ENCODE peak calls at places on chromosomes 5 and 9, in six cellular contexts. A is fibroblast of pulmonary artery, S is tibial artery, J is esophagus muscularis mucosa, F is adrenal gland, I is astrocyte. P is an unnamed sample.

GRCh38 chr5:172952034-172952511 is 7.2 kb upstream of the RPL26L1 start:
- DNase-seq in A (no peak), S (no peak), J (no peak), F (no peak), I (peak; percentile 71), P (peak; percentile 90)

GRCh38 chr5:52007230-52007858 is 624.1 kb downstream of the ISL1 start:
- DNase-seq in A (peak; percentile 50), S (no peak), J (no peak), F (no peak), I (peak; percentile 3), P (peak; percentile 40)

GRCh38 chr9:95901506-95901905 is 26.0 kb downstream of the ERCC6L2 start:
- DNase-seq in A (no peak), S (no peak), J (no peak), F (no peak), I (no peak), P (no peak)

GRCh38 chr5:76403713-76403962 is 553 bp downstream of the IQGAP2 start:
- DNase-seq in A (no peak), S (no peak), J (no peak), F (no peak), I (no peak), P (no peak)

GRCh38 chr5:54180616-54181015 is 129.8 kb downstream of the ARL15 start:
- DNase-seq in A (peak; percentile 23), S (no peak), J (no peak), F (no peak), I (peak; percentile 19), P (peak; percentile 92)

GRCh38 chr5:169701910-169702451 is 64.9 kb downstream of the DOCK2 start:
- DNase-seq in A (peak; percentile 73), S (no peak), J (no peak), F (no peak), I (no peak), P (peak; percentile 63)

GRCh38 chr5:145347026-145347616 is 488.0 kb downstream of the PRELID2 start:
- DNase-seq in A (peak; percentile 74), S (no peak), J (no peak), F (no peak), I (peak; percentile 41), P (peak; percentile 59)

GRCh38 chr5:81046041-81046440 is 85.9 kb downstream of the RASGRF2 start:
- DNase-seq in A (no peak), S (no peak), J (no peak), F (no peak), I (no peak), P (no peak)

GRCh38 chr9:93188426-93189368 is 4.8 kb downstream of the WNK2 start:
- DNase-seq in A (no peak), S (no peak), J (no peak), F (no peak), I (no peak), P (no peak)

GRCh38 chr5:72223371-72223770 is 96.7 kb downstream of the MRPS27 start:
- DNase-seq in A (no peak), S (no peak), J (no peak), F (no peak), I (no peak), P (no peak)

GRCh38 chr9:134059661-134060395 is 8.0 kb downstream of the BRD3 start:
- DNase-seq in A (no peak), S (peak; percentile 67), J (no peak), F (peak; percentile 39), I (no peak), P (no peak)

GRCh38 chr5:94288937-94289336 is 329.5 kb downstream of the KIAA0825 start:
- DNase-seq in A (peak; percentile 27), S (no peak), J (no peak), F (no peak), I (peak; percentile 64), P (peak; percentile 75)

GRCh38 chr5:64635056-64635686 is 55.1 kb upstream of the SHISAL2B start:
- DNase-seq in A (peak; percentile 68), S (no peak), J (no peak), F (no peak), I (peak; percentile 4), P (peak; percentile 24)

GRCh38 chr5:148791334-148791667 is 35.1 kb upstream of the ADRB2 start:
- DNase-seq in A (no peak), S (no peak), J (no peak), F (no peak), I (peak; percentile 62), P (peak; percentile 32)

GRCh38 chr9:68507098-68507795 is 33.4 kb downstream of the TMEM252 start:
- DNase-seq in A (peak; percentile 44), S (no peak), J (no peak), F (no peak), I (no peak), P (peak; percentile 31)

GRCh38 chr9:90613502-90613901 is 29.1 kb downstream of the DIRAS2 start:
- DNase-seq in A (no peak), S (no peak), J (no peak), F (no peak), I (no peak), P (no peak)

GRCh38 chr9:6960777-6961176 is 203.0 kb downstream of the KDM4C start:
- DNase-seq in A (no peak), S (no peak), J (no peak), F (no peak), I (no peak), P (no peak)

GRCh38 chr5:28014779-28015178 is 976.4 kb upstream of the CDH9 start:
- DNase-seq in A (peak; percentile 29), S (no peak), J (no peak), F (no peak), I (no peak), P (no peak)

GRCh38 chr9:89786650-89787049 is 181.8 kb downstream of the GADD45G start:
- DNase-seq in A (peak; percentile 25), S (no peak), J (no peak), F (no peak), I (no peak), P (no peak)

GRCh38 chr5:155728146-155728856 is 598.7 kb upstream of the SGCD start:
- DNase-seq in A (peak; percentile 15), S (no peak), J (no peak), F (peak; percentile 53), I (peak; percentile 47), P (peak; percentile 76)

GRCh38 chr5:14025566-14026276 is 81.2 kb upstream of the DNAH5 start:
- DNase-seq in A (no peak), S (no peak), J (peak; percentile 31), F (no peak), I (no peak), P (no peak)

GRCh38 chr9:110351009-110351467 is 13.4 kb upstream of the TXNDC8 start:
- DNase-seq in A (peak; percentile 68), S (no peak), J (no peak), F (no peak), I (peak; percentile 87), P (peak; percentile 81)

GRCh38 chr5:32020971-32021370 is 153.1 kb downstream of the GOLPH3 start:
- DNase-seq in A (no peak), S (no peak), J (no peak), F (no peak), I (no peak), P (no peak)

GRCh38 chr5:32020271-32020670 is 153.8 kb downstream of the GOLPH3 start:
- DNase-seq in A (no peak), S (no peak), J (no peak), F (no peak), I (no peak), P (no peak)

GRCh38 chr5:32017638-32018429 is 156.3 kb downstream of the GOLPH3 start:
- DNase-seq in A (peak; percentile 66), S (no peak), J (no peak), F (no peak), I (peak; percentile 49), P (peak; percentile 45)

GRCh38 chr5:32021771-32022170 is 152.3 kb downstream of the GOLPH3 start:
- DNase-seq in A (no peak), S (no peak), J (no peak), F (no peak), I (no peak), P (no peak)

DNA sequence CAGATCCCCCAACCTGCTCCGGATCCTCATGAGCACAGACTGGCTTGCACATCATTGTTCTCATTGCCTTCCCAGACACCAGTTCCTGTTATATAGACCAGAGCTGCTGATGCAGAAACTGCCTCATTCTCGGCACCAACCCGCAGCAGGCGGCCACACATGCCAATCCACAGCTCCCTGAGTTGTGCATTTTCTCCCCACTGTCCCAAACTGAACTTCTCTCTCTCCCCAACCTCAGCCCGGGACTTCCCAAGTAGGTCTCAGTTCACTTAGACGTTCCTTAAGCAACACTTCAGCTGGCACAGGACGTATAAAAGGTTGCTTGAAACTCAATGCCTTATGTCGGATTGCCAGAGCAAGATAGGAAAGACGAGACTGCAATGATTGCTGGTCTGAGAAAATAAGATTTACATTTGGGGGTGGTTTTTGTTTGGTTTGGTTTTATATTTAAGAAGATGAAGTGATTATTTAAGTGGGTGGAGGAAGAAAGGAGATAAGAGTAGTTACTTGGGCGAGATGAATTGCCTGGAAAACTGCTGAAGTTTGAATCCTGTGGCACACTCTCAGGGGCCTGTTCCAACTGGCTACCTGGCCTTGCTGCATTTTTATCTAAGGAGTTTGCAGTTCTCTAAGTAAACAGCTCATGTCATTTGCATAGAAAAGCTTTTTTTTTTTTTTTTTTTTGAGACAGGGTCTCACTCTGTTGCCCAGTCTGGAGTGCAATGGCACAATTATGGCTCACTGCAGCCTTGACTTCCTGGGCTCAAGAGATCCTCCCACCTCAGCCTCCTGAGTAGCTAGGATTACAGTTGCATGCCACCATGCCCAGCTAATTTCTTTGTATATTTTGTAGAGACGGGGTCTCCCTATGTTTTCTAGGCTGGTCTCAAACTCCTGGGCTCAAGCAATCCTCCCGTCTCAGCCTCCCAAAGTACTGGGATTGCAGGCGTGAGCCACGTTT is 155.4 kb downstream of the GOLPH3 start:
- DNase-seq in A (no peak), S (no peak), J (no peak), F (no peak), I (peak; percentile 22), P (no peak)
- H3K4me3 ChIP-seq in A (no peak overlapping the region), S (no peak overlapping the region), J (no peak overlapping the region), F (no peak overlapping the region), I (no peak overlapping the region), P (no peak overlapping the region)

GRCh38 chr9:12813960-12814876 is 39.4 kb downstream of the LURAP1L start:
- DNase-seq in A (peak; percentile 98), S (peak; percentile 81), J (no peak), F (peak; percentile 87), I (peak; percentile 99), P (peak; percentile 99)
- TF ChIP-seq CTCF in A (peak; percentile 51), S (peak; percentile 58), J (peak; percentile 29), F (peak; percentile 66), I (peak; percentile 42), P (peak; percentile 57)

GRCh38 chr5:68932830-68933434 is 160.9 kb upstream of the SLC30A5 start:
- DNase-seq in A (no peak), S (no peak), J (no peak), F (no peak), I (no peak), P (no peak)
- H3K4me3 ChIP-seq in A (no peak overlapping the region), S (no peak overlapping the region), J (no peak overlapping the region), F (no peak overlapping the region), I (no peak overlapping the region), P (no peak overlapping the region)

DNA sequence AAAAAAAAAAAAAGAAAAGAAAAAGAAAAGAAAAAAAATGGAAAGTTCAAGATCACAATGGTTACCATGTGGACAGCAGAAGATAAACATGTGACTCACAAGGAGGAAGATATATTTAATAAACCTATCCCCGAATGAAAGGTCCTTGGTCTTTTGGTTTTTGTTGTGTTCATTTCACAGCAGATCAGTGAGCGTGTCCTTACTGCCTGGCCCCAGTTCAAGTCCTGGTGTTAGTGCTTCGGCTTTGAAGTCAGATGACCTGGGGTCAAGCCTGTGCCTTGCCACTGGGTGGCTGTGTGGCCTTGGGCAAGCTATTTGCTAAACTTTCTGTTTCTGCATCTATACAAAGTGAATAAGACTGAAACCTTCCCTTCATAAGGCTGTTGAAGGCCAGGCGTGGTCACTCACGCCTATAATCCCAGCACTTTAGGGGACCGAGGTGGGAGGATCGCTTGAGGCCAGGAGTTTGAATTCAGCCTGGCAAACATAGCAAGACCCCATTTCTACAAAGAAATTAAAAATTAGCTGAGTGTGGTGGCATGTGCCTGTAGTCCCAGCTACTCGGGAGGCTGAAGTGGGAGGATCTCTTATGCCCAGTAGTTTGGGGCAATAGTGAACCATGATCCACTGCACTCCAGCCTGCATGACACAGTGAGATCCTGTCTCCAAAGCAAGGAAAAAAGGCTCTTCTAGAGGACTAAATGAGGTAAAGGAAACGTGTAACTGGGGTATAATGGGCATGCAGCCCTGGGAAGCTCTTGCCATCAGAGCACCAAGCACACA is 94.5 kb upstream of the SPATA31D4 start:
- DNase-seq in A (peak; percentile 39), S (no peak), J (no peak), F (peak; percentile 92), I (peak; percentile 44), P (peak; percentile 36)
- TF ChIP-seq CTCF in A (no peak), S (no peak), J (no peak), F (peak; percentile 30), I (no peak), P (no peak)

P was measured in AG10803.